ENCODE peak calls at places on chromosomes 3 and 15, in four cellular contexts. H is T-helper 1 cell, G is NCI-H226, Q is iris pigment epithelial cell. X is an unnamed sample.

GRCh38 chr3:192861972-192862371 is 55.7 kb downstream of the MB21D2 start:
- DNase-seq in H (peak; percentile 34), G (no peak), Q (no peak), X (no peak)

GRCh38 chr15:57537072-57537471 is 54.6 kb upstream of the MYZAP start:
- DNase-seq in H (no peak), G (peak; percentile 60), Q (peak; percentile 51), X (peak; percentile 79)

GRCh38 chr15:44882499-44882968 is 74.0 kb upstream of the TERB2 start:
- DNase-seq in H (peak; percentile 81), G (no peak), Q (no peak), X (no peak)

GRCh38 chr3:181773921-181774320 is 62.2 kb downstream of the SOX2 start:
- DNase-seq in H (no peak), G (no peak), Q (no peak), X (no peak)

GRCh38 chr15:60691508-60692047 is 212.6 kb upstream of the ICE2 start:
- DNase-seq in H (no peak), G (no peak), Q (no peak), X (no peak)

GRCh38 chr3:134249442-134249841 is 1.2 kb downstream of the RYK start:
- DNase-seq in H (no peak), G (no peak), Q (no peak), X (no peak)

GRCh38 chr3:22284559-22284958 is 533.5 kb upstream of the ZNF385D start:
- DNase-seq in H (no peak), G (peak; percentile 64), Q (peak; percentile 79), X (peak; percentile 77)

GRCh38 chr15:63940956-63941620 is 105.2 kb downstream of the DAPK2 start:
- DNase-seq in H (no peak), G (no peak), Q (no peak), X (no peak)

GRCh38 chr3:9846231-9846630 is 2.4 kb upstream of the RPUSD3 start:
- DNase-seq in H (no peak), G (no peak), Q (no peak), X (no peak)

GRCh38 chr3:149657796-149658443 is at the start of gene WWTR1:
- DNase-seq in H (peak; percentile 68), G (peak; percentile 94), Q (peak; percentile 96), X (peak; percentile 95)

GRCh38 chr15:57138260-57138895 is 219.9 kb downstream of the TCF12 start:
- DNase-seq in H (no peak), G (peak; percentile 82), Q (peak; percentile 87), X (peak; percentile 92)

GRCh38 chr3:42247576-42248027 is 18.4 kb downstream of the CCK start:
- DNase-seq in H (peak; percentile 50), G (peak; percentile 15), Q (peak; percentile 56), X (peak; percentile 74)

GRCh38 chr3:106913111-106913698 is 464.0 kb upstream of the CCDC54 start:
- DNase-seq in H (no peak), G (no peak), Q (peak; percentile 10), X (peak; percentile 6)

GRCh38 chr15:49706805-49707204 is 86.0 kb downstream of the DTWD1 start:
- DNase-seq in H (no peak), G (no peak), Q (no peak), X (no peak)

GRCh38 chr3:134341391-134341790 is 32.9 kb downstream of the AMOTL2 start:
- DNase-seq in H (no peak), G (no peak), Q (no peak), X (no peak)

GRCh38 chr3:46110701-46111493 is 83.6 kb upstream of the XCR1 start:
- DNase-seq in H (no peak), G (peak; percentile 88), Q (peak; percentile 78), X (peak; percentile 86)

GRCh38 chr3:45118615-45119062 is 27.5 kb downstream of the CDCP1 start:
- DNase-seq in H (peak; percentile 20), G (no peak), Q (no peak), X (no peak)

GRCh38 chr3:35664460-35664919 is 25.2 kb downstream of the ARPP21 start:
- DNase-seq in H (no peak), G (no peak), Q (peak; percentile 57), X (peak; percentile 79)

GRCh38 chr3:149908558-149908957 is 62.1 kb downstream of the PFN2 start:
- DNase-seq in H (no peak), G (no peak), Q (no peak), X (no peak)

GRCh38 chr3:61381745-61382392 is 130.6 kb upstream of the FHIT start:
- DNase-seq in H (peak; percentile 36), G (peak; percentile 9), Q (peak; percentile 34), X (peak; percentile 39)

GRCh38 chr3:55813268-55814097 is 326.4 kb upstream of the WNT5A start:
- DNase-seq in H (no peak), G (no peak), Q (no peak), X (no peak)

GRCh38 chr3:143847787-143848631 is at the start of gene SLC9A9:
- DNase-seq in H (peak; percentile 81), G (peak; percentile 57), Q (peak; percentile 87), X (peak; percentile 70)

GRCh38 chr3:106256249-106256957 is 387.6 kb upstream of the CBLB start:
- DNase-seq in H (no peak), G (no peak), Q (no peak), X (no peak)

GRCh38 chr3:170421147-170421641 is 2.5 kb downstream of the CLDN11 start:
- DNase-seq in H (no peak), G (no peak), Q (peak; percentile 61), X (peak; percentile 31)

GRCh38 chr15:51185213-51185619 is 90.5 kb upstream of the TNFAIP8L3 start:
- DNase-seq in H (no peak), G (no peak), Q (no peak), X (peak; percentile 32)

GRCh38 chr3:60177726-60178125 is 1073.5 kb downstream of the FHIT start:
- DNase-seq in H (no peak), G (no peak), Q (no peak), X (no peak)

GRCh38 chr3:194985031-194985578 is 285.9 kb downstream of the XXYLT1 start:
- DNase-seq in H (no peak), G (no peak), Q (peak; percentile 44), X (peak; percentile 87)

GRCh38 chr3:31934866-31935265 is 46.2 kb downstream of the OSBPL10 start:
- DNase-seq in H (no peak), G (peak; percentile 11), Q (no peak), X (no peak)

GRCh38 chr3:21357241-21357640 is 393.8 kb downstream of the ZNF385D start:
- DNase-seq in H (no peak), G (no peak), Q (peak; percentile 3), X (no peak)

GRCh38 chr3:170425491-170426239 is 7.0 kb downstream of the CLDN11 start:
- DNase-seq in H (no peak), G (no peak), Q (no peak), X (no peak)

GRCh38 chr3:44104668-44105321 is 136.9 kb upstream of the TOPAZ1 start:
- DNase-seq in H (peak; percentile 81), G (peak; percentile 54), Q (peak; percentile 56), X (peak; percentile 68)

GRCh38 chr3:50436063-50436674 is 67.3 kb downstream of the CACNA2D2 start:
- DNase-seq in H (peak; percentile 66), G (no peak), Q (peak; percentile 21), X (peak; percentile 46)

GRCh38 chr3:29488922-29489321 is 208.1 kb downstream of the RBMS3 start:
- DNase-seq in H (no peak), G (no peak), Q (peak; percentile 62), X (no peak)

GRCh38 chr3:45055411-45056143 is 29.5 kb downstream of the CLEC3B start:
- DNase-seq in H (no peak), G (peak; percentile 62), Q (peak; percentile 88), X (peak; percentile 56)

GRCh38 chr3:139559541-139559940 is 20.0 kb upstream of the RBP1 start:
- DNase-seq in H (no peak), G (no peak), Q (peak; percentile 40), X (peak; percentile 40)

GRCh38 chr3:150292891-150293290 is 115.2 kb upstream of the TSC22D2 start:
- DNase-seq in H (no peak), G (no peak), Q (peak; percentile 95), X (peak; percentile 70)

GRCh38 chr3:45026038-45026437 is at the start of gene CLEC3B:
- DNase-seq in H (no peak), G (no peak), Q (peak; percentile 39), X (peak; percentile 85)

GRCh38 chr15:93298901-93299300 is 209.9 kb upstream of the RGMA start:
- DNase-seq in H (no peak), G (no peak), Q (no peak), X (no peak)

X was measured in cardiac fibroblast.